ENCODE peak calls at places on chromosomes 12 and 14, in six cellular contexts. C is NCI-H1105; Z is stimulated activated CD4-positive, alpha-beta T cell treated with anti-CD3 and anti-CD28 coated beads, Interleukin-15, amount 100 ng/mL, for 24 hours; G is G401; W is NCI-H526 treated with DMSO at 0.1 percent for 48 hours; F is amniotic stem cell. A is an unnamed sample.

GRCh38 chr14:21965042-21965441 is 291.4 kb upstream of the OR4E1 start:
- DNase-seq in C (no peak), Z (peak; percentile 55), G (no peak), W (no peak), F (no peak), A (peak; percentile 71)

GRCh38 chr12:12608557-12608957 is 3.1 kb upstream of the CREBL2 start:
- DNase-seq in C (no peak), Z (peak; percentile 11), G (no peak), W (peak; percentile 24), F (no peak), A (peak; percentile 60)

GRCh38 chr14:59055439-59056045 is 132.9 kb upstream of the DAAM1 start:
- DNase-seq in C (peak; percentile 50), Z (peak; percentile 31), G (peak; percentile 74), W (peak; percentile 39), F (peak; percentile 34), A (peak; percentile 54)

GRCh38 chr14:34982421-34983147 is at the start of gene SRP54:
- DNase-seq in C (peak; percentile 97), Z (peak; percentile 100), G (peak; percentile 99), W (peak; percentile 98), F (peak; percentile 90), A (peak; percentile 100)

GRCh38 chr12:100724071-100724470 is 70.5 kb upstream of the ANO4 start:
- DNase-seq in C (no peak), Z (no peak), G (no peak), W (no peak), F (no peak), A (no peak)

GRCh38 chr12:47419500-47419899 is 286.3 kb downstream of the RPAP3 start:
- DNase-seq in C (no peak), Z (no peak), G (no peak), W (no peak), F (no peak), A (no peak)

GRCh38 chr12:60205500-60205899 is 609.7 kb downstream of the SLC16A7 start:
- DNase-seq in C (no peak), Z (no peak), G (no peak), W (no peak), F (no peak), A (no peak)

GRCh38 chr12:117189725-117190209 is 503 bp downstream of the FBXO21 start:
- DNase-seq in C (no peak), Z (peak; percentile 47), G (peak; percentile 39), W (no peak), F (no peak), A (peak; percentile 47)

GRCh38 chr12:91870872-91871707 is 274.6 kb downstream of the BTG1 start:
- DNase-seq in C (no peak), Z (no peak), G (no peak), W (no peak), F (no peak), A (no peak)

GRCh38 chr14:88023658-88024187 is 18.8 kb downstream of the GPR65 start:
- DNase-seq in C (no peak), Z (no peak), G (no peak), W (no peak), F (no peak), A (no peak)

GRCh38 chr14:95204705-95205104 is 47.4 kb upstream of the DICER1 start:
- DNase-seq in C (peak; percentile 65), Z (no peak), G (no peak), W (no peak), F (no peak), A (no peak)

GRCh38 chr14:103889313-103890051 is 38.8 kb upstream of the TDRD9 start:
- DNase-seq in C (no peak), Z (no peak), G (no peak), W (no peak), F (no peak), A (no peak)

GRCh38 chr12:89862511-89863331 is 154.1 kb upstream of the ATP2B1 start:
- DNase-seq in C (no peak), Z (peak; percentile 22), G (no peak), W (no peak), F (no peak), A (peak; percentile 57)

GRCh38 chr12:117583092-117583491 is 221.7 kb upstream of the NOS1 start:
- DNase-seq in C (no peak), Z (no peak), G (no peak), W (no peak), F (no peak), A (no peak)

GRCh38 chr14:105739331-105740102 is 213.1 kb downstream of the TMEM121 start:
- DNase-seq in C (no peak), Z (no peak), G (no peak), W (no peak), F (no peak), A (no peak)

GRCh38 chr12:90979936-90980335 is 24.8 kb downstream of the EPYC start:
- DNase-seq in C (no peak), Z (no peak), G (no peak), W (no peak), F (no peak), A (no peak)

GRCh38 chr12:45713108-45713507 is 16.4 kb upstream of the ARID2 start:
- DNase-seq in C (no peak), Z (no peak), G (no peak), W (no peak), F (no peak), A (no peak)

GRCh38 chr14:90788031-90788430 is 28.2 kb downstream of the TTC7B start:
- DNase-seq in C (no peak), Z (no peak), G (no peak), W (no peak), F (no peak), A (no peak)

GRCh38 chr14:99660006-99660566 is 15.2 kb downstream of the HHIPL1 start:
- DNase-seq in C (no peak), Z (no peak), G (no peak), W (no peak), F (no peak), A (no peak)

GRCh38 chr14:61571931-61572330 is 123.4 kb upstream of the HIF1A start:
- DNase-seq in C (no peak), Z (no peak), G (no peak), W (no peak), F (no peak), A (no peak)

GRCh38 chr14:34224221-34224620 is 237.8 kb downstream of the SPTSSA start:
- DNase-seq in C (no peak), Z (no peak), G (no peak), W (no peak), F (no peak), A (no peak)

GRCh38 chr14:94728950-94729349 is 41.0 kb downstream of the GSC start:
- DNase-seq in C (no peak), Z (no peak), G (no peak), W (no peak), F (no peak), A (no peak)

GRCh38 chr12:75909714-75910451 is 121.7 kb downstream of the PHLDA1 start:
- DNase-seq in C (no peak), Z (no peak), G (no peak), W (no peak), F (no peak), A (no peak)

A was measured in activated naive CD4-positive, alpha-beta T cell treated with anti-CD3 and anti-CD28 coated beads for 36 hours.